ENCODE peak calls at places on chromosomes 4 and X, in seven cellular contexts. I, B, Q, V, N, C and L are unnamed samples.

GRCh38 chr4:7803371-7803770 is 136.3 kb downstream of the AFAP1 start:
- DNase-seq in V (no peak), Q (no peak), N (no peak), B (no peak), I (no peak), C (no peak), L (no peak)

GRCh38 chr4:153763404-153763803 is 3.6 kb upstream of the RNF175 start:
- DNase-seq in V (peak; percentile 8), I (peak; percentile 32), N (peak; percentile 40), C (no peak), B (no peak), Q (no peak), L (peak; percentile 7)

GRCh38 chr4:52984469-52984868 is 122.4 kb downstream of the RASL11B start:
- DNase-seq in B (no peak), C (no peak), V (no peak), N (no peak), Q (no peak), I (peak; percentile 60), L (peak; percentile 50)

GRCh38 chr4:142095886-142096605 is 459.7 kb downstream of the IL15 start:
- DNase-seq in B (no peak), V (no peak), I (peak; percentile 98), C (no peak), Q (no peak), N (no peak), L (peak; percentile 99)

GRCh38 chr4:5370286-5370685 is 319.0 kb downstream of the STK32B start:
- DNase-seq in Q (no peak), N (no peak), C (no peak), B (no peak), I (peak; percentile 90), V (no peak), L (peak; percentile 80)

GRCh38 chrX:46383006-46383405 is 162.2 kb downstream of the ZNF674 start:
- DNase-seq in V (no peak), N (no peak), Q (no peak), I (no peak), B (no peak), C (no peak), L (no peak)

GRCh38 chr4:158166701-158167100 is 6.1 kb downstream of the GASK1B start:
- DNase-seq in I (no peak), B (no peak), V (no peak), N (no peak), C (no peak), Q (no peak), L (no peak)

GRCh38 chr4:3449574-3450534 is 8.1 kb downstream of the HGFAC start:
- DNase-seq in I (no peak), V (no peak), B (no peak), Q (no peak), N (no peak), C (no peak), L (no peak)

GRCh38 chrX:139758809-139759208 is 50.8 kb upstream of the MCF2 start:
- DNase-seq in V (no peak), C (no peak), N (no peak), Q (no peak), I (no peak), B (no peak), L (no peak)

GRCh38 chrX:154526901-154527675 is 11.1 kb upstream of the FAM3A start:
- DNase-seq in C (peak; percentile 72), V (peak; percentile 80), I (peak; percentile 82), Q (peak; percentile 61), B (peak; percentile 90), N (peak; percentile 88), L (peak; percentile 83)

GRCh38 chrX:53260836-53261235 is 20.5 kb downstream of the IQSEC2 start:
- DNase-seq in I (no peak), V (no peak), C (no peak), Q (no peak), N (no peak), B (no peak), L (no peak)

GRCh38 chr4:2092653-2093000 is 33.5 kb downstream of the NAT8L start:
- DNase-seq in V (no peak), C (no peak), N (peak; percentile 49), B (no peak), I (no peak), Q (no peak), L (no peak)

GRCh38 chr4:74934016-74934821 is 1.3 kb downstream of the PARM1 start:
- DNase-seq in Q (peak; percentile 53), N (peak; percentile 78), C (peak; percentile 7), I (peak; percentile 53), B (peak; percentile 69), V (no peak), L (peak; percentile 57)

GRCh38 chr4:112210777-112211176 is 20.8 kb upstream of the AP1AR start:
- DNase-seq in V (no peak), N (no peak), I (no peak), C (no peak), B (no peak), Q (no peak), L (peak; percentile 33)

GRCh38 chr4:86033171-86033570 is 326.7 kb downstream of the MAPK10 start:
- DNase-seq in Q (no peak), N (no peak), C (no peak), B (peak; percentile 22), V (no peak), I (peak; percentile 64), L (peak; percentile 79)

GRCh38 chrX:29090811-29091210 is 503.6 kb downstream of the IL1RAPL1 start:
- DNase-seq in V (no peak), N (peak; percentile 35), C (no peak), B (peak; percentile 16), I (peak; percentile 21), Q (peak; percentile 6), L (no peak)

GRCh38 chrX:118730500-118731247 is 3.3 kb downstream of the IL13RA1 start:
- DNase-seq in I (peak; percentile 65), V (no peak), N (no peak), Q (no peak), B (no peak), C (no peak), L (peak; percentile 83)

GRCh38 chr4:139841464-139842195 is 176.0 kb downstream of the MGST2 start:
- DNase-seq in B (peak; percentile 64), I (no peak), Q (no peak), V (peak; percentile 14), N (peak; percentile 45), C (no peak), L (no peak)

GRCh38 chr4:3639613-3640586 is 107.7 kb upstream of the LRPAP1 start:
- DNase-seq in V (no peak), I (no peak), N (no peak), C (no peak), Q (no peak), B (no peak), L (no peak)

GRCh38 chrX:74420194-74421035 is 878 bp upstream of the SLC16A2 start:
- DNase-seq in N (peak; percentile 78), Q (no peak), V (no peak), I (peak; percentile 70), B (peak; percentile 67), C (peak; percentile 78), L (peak; percentile 78)

GRCh38 chr4:8238515-8239053 is 31.0 kb upstream of the HTRA3 start:
- DNase-seq in N (peak; percentile 81), I (peak; percentile 2), B (peak; percentile 84), C (peak; percentile 79), Q (no peak), V (peak; percentile 37), L (no peak)

GRCh38 chrX:27679281-27679680 is 89.1 kb downstream of the DCAF8L2 start:
- DNase-seq in V (no peak), Q (no peak), C (no peak), N (no peak), B (no peak), I (peak; percentile 22), L (no peak)

GRCh38 chrX:3044671-3045070 is 3.4 kb downstream of the ARSF start:
- DNase-seq in N (no peak), C (no peak), V (no peak), I (no peak), B (no peak), Q (no peak), L (no peak)

GRCh38 chrX:14243823-14244222 is 214.1 kb upstream of the GEMIN8 start:
- DNase-seq in N (peak; percentile 43), Q (no peak), V (no peak), I (no peak), B (no peak), C (peak; percentile 10), L (no peak)

GRCh38 chrX:133689997-133690599 is 274.8 kb upstream of the GPC4 start:
- DNase-seq in I (no peak), B (no peak), Q (no peak), V (no peak), C (no peak), N (no peak), L (no peak)

GRCh38 chrX:133681897-133682296 is 266.6 kb upstream of the GPC4 start:
- DNase-seq in B (no peak), N (no peak), I (no peak), V (no peak), Q (no peak), C (no peak), L (no peak)

GRCh38 chrX:133681416-133681815 is 266.1 kb upstream of the GPC4 start:
- DNase-seq in C (no peak), Q (no peak), V (no peak), B (no peak), I (no peak), N (no peak), L (no peak)

DNA sequence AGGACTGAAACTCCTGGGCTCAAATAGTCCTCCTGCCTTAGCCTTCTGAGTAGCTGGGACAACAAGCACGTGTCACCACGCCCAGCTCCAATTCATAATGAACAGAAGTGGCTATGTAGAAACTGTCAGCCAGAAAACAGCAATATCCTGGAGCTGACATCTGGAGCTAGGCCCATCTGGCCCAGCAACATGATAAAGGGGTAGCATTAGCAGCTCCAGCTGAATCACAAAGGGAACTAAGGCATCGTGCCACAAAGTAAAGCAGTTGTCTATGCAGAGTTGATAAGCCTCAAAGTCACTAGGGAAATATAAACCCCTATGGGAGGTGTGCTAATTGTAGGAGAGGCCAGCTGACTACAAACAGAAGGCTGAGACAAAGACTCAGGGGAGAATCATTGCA is 270.5 kb upstream of the GPC4 start:
- DNase-seq in N (no peak), C (peak; percentile 33), I (no peak), V (no peak), Q (no peak), B (no peak), L (no peak)
- TF ChIP-seq EZH2phosphoT487 in N (no peak), C (no peak), I (no peak), V (no peak), Q (no peak), B (no peak), L (no peak)

GRCh38 chrX:129772796-129773431 is 6.8 kb upstream of the SASH3 start:
- DNase-seq in I (no peak), V (peak; percentile 92), N (no peak), B (no peak), C (no peak), Q (peak; percentile 97), L (no peak)
- H3K27ac ChIP-seq in I (no peak overlapping the region), V (peak overlapping the region; percentile 99), N (no peak overlapping the region), B (peak overlapping the region; percentile 60), C (no peak overlapping the region), Q (peak overlapping the region; percentile 97), L (no peak overlapping the region)

DNA sequence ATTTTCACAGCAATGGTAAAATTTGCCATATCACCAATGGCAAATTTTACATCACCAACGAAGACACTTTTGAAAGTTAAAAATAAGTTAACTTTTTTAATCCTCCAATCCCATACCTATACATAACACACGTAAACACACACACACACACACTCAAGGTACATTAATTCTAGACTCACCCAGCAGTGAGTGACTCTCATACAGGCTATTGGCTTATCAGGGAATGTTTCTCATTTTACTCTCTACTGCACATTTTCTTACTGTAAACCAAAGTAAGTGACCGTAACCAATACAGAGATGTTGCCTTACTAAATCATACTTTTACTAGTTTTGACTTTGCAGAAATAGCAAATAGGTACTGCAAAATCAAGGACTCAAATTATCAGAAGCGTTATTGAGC is 2.3 kb downstream of the VEGFC start:
- DNase-seq in N (no peak), V (no peak), C (no peak), I (peak; percentile 25), B (no peak), Q (no peak), L (peak; percentile 36)
- H3K4me3 ChIP-seq in N (no peak overlapping the region), V (no peak overlapping the region), C (peak overlapping the region; percentile 75), I (peak overlapping the region; percentile 98), B (no peak overlapping the region), Q (no peak overlapping the region), L (peak overlapping the region; percentile 89)

GRCh38 chr4:127634181-127634580 is 1.4 kb downstream of the INTU start:
- DNase-seq in B (no peak), Q (no peak), C (no peak), V (no peak), N (no peak), I (no peak), L (peak; percentile 79)
- TF ChIP-seq EZH2phosphoT487 in B (no peak), Q (no peak), C (no peak), V (no peak), N (no peak), I (no peak), L (no peak)